ENCODE peak calls at places on chromosomes 4 and X, in seven cellular contexts. L, B, H, A, G, P and M are unnamed samples.

GRCh38 chrX:31550169-31550568 is 478.3 kb upstream of the FTHL17 start:
- DNase-seq in B (no peak), H (no peak), P (no peak), L (no peak), G (no peak), A (no peak), M (no peak)

GRCh38 chrX:42102586-42103282 is 179.4 kb upstream of the CASK start:
- DNase-seq in B (no peak), H (no peak), P (no peak), L (no peak), G (no peak), A (no peak), M (no peak)

GRCh38 chr4:182143086-182143821 is 99.9 kb upstream of the TENM3 start:
- DNase-seq in P (no peak), A (no peak), B (no peak), H (no peak), G (no peak), L (no peak), M (no peak)

GRCh38 chrX:2484721-2485459 is 15.9 kb downstream of the DHRSX start:
- DNase-seq in A (no peak), L (no peak), P (no peak), H (no peak), G (no peak), B (no peak), M (no peak)

GRCh38 chr4:173188648-173189047 is 20.0 kb downstream of the GALNT7 start:
- DNase-seq in P (no peak), L (no peak), H (no peak), G (no peak), B (no peak), A (no peak), M (no peak)

GRCh38 chr4:181685461-181685860 is 557.7 kb upstream of the TENM3 start:
- DNase-seq in L (no peak), A (no peak), B (no peak), H (no peak), P (no peak), G (no peak), M (no peak)

GRCh38 chrX:20372533-20372932 is 105.8 kb upstream of the RPS6KA3 start:
- DNase-seq in P (no peak), G (no peak), H (no peak), A (no peak), B (no peak), L (no peak), M (no peak)

GRCh38 chr4:20809796-20810195 is 109.5 kb downstream of the PACRGL start:
- DNase-seq in P (peak), B (no peak), L (no peak), A (no peak), H (peak), G (no peak), M (peak)

GRCh38 chr4:103137446-103137827 is 37.8 kb upstream of the BDH2 start:
- DNase-seq in H (no peak), P (no peak), B (no peak), G (no peak), A (no peak), L (no peak), M (no peak)

GRCh38 chr4:155966171-155966570 is 12.5 kb upstream of the CTSO start:
- DNase-seq in G (no peak), L (no peak), P (no peak), H (no peak), A (no peak), B (no peak), M (no peak)
- H3K9ac ChIP-seq in G (no peak), L (no peak), P (no peak), H (no peak), A (no peak), B (no peak), M (no peak)

GRCh38 chrX:104662694-104663093 is 96.7 kb downstream of the IL1RAPL2 start:
- DNase-seq in B (no peak), H (no peak), G (no peak), L (no peak), A (no peak), P (no peak), M (no peak)

GRCh38 chrX:104660092-104660491 is 94.1 kb downstream of the IL1RAPL2 start:
- DNase-seq in H (no peak), G (no peak), P (no peak), A (no peak), B (no peak), L (no peak), M (no peak)

DNA sequence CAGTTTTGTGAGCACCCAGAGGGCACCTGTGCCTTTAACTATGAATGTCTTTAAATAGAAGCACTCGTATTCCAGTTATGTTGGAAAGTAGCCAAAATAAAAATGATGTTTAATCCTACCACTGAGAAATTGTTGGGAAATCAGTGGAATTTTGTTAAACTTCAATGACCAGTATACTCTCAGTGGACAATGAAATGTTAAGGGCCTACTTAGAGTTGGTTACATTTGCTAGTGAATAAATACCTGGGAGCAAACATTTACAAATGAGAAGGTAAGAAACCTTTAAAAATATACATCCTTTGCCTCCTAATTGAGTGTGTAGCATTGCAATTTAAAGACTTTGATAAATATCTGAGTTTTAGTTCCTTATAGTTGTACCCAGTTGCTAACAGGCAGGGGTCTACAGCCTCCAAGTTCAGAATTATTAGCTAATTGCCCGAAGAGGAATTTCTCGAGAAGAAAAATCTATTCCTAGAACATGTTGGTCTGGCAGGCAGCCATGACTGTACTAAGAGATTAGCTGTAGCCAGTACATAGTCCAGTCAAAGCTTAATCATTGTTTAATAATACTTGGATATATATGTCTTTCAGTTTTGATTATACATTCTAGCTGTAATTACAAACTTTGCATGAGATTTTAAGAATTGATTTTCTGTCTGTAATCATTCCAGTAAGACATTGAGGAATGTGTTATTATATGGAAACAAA is 93.2 kb downstream of the IL1RAPL2 start:
- DNase-seq in H (no peak), A (no peak), B (no peak), L (no peak), G (no peak), P (no peak), M (no peak)
- TF ChIP-seq YY1 in H (no peak), A (no peak), B (no peak), L (no peak), G (no peak), P (no peak), M (no peak)

GRCh38 chr4:115871596-115871995 is 758.2 kb upstream of the NDST4 start:
- DNase-seq in L (no peak), B (no peak), P (no peak), G (no peak), H (no peak), A (no peak), M (no peak)
- H3K9ac ChIP-seq in L (no peak), B (no peak), P (no peak), G (no peak), H (no peak), A (no peak), M (no peak)

DNA sequence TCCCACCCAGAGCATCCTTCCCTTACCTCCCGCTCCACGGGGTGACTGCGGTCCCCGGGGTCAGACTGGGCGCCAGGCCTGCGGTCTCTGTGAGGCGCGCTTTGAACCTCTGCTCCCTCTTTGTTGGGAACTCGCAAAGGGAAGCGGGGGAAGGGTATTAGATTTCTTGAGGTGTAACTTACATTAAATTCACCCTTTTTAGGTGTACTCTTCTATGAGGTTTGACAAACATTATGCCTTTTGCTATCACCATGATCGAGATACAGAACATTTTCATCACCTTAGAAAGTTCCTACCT is 569 bp downstream of the DCK start:
- DNase-seq in P (peak), A (no peak), H (no peak), B (peak), G (no peak), L (no peak), M (no peak)
- TF ChIP-seq YY1 in P (no peak), A (no peak), H (no peak), B (no peak), G (no peak), L (no peak), M (no peak)

DNA sequence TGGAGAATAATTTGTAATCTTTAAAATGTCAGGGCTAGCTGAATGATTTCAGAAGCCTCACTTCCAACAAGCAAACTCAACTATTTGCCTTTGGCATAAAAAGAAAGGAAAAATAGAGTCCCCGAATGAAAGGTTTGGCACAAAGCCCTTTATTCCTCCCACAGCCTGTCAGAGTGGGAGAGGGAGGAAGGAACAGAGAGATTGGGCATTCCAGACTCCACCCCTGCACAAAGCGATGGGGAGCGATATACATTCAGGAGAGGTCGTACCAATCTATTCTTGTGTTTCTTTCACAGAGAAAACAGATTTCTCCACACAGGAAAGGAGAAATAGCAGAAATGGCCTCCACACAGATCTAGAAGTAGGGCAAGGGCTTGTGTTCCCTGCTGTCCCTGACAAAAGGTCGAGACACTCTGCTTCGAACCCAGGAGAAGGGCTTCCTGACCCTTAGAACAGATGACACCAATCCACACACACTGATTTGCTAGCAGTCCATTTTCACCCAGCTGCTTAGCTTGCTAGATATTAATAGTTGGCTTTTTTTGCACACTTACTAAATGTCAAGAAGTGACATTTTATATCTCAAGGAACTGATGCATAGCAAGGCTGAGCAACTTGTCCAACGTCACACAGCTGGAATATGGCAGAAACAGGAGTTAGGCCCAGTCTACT is 197.4 kb downstream of the MAML3 start:
- DNase-seq in G (no peak), L (no peak), H (no peak), B (no peak), P (no peak), A (no peak), M (no peak)
- H3K9ac ChIP-seq in G (no peak), L (no peak), H (no peak), B (no peak), P (no peak), A (no peak), M (no peak)

DNA sequence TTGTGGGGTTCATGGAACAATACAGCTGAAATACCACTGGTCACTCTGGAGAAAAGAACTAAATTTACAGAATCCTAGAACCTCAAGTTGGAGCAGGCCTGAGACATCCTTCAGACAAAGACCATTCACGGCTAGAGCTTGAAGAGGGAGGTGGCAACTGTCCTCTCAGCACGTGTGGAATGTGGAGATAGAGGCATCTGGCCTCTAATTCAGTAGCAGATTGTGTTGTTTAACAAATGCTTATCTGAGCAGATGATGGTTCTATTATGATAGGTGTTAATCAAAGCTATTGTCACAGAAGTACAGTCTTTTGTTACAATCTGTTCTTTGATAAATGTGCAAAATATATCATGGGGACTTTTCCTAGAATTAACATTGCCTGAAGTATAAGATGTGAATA is 121.7 kb upstream of the KCNIP4 start:
- DNase-seq in G (no peak), P (no peak), A (no peak), B (no peak), L (no peak), H (no peak), M (no peak)
- TF ChIP-seq YY1 in G (no peak), P (no peak), A (no peak), B (no peak), L (no peak), H (no peak), M (no peak)

DNA sequence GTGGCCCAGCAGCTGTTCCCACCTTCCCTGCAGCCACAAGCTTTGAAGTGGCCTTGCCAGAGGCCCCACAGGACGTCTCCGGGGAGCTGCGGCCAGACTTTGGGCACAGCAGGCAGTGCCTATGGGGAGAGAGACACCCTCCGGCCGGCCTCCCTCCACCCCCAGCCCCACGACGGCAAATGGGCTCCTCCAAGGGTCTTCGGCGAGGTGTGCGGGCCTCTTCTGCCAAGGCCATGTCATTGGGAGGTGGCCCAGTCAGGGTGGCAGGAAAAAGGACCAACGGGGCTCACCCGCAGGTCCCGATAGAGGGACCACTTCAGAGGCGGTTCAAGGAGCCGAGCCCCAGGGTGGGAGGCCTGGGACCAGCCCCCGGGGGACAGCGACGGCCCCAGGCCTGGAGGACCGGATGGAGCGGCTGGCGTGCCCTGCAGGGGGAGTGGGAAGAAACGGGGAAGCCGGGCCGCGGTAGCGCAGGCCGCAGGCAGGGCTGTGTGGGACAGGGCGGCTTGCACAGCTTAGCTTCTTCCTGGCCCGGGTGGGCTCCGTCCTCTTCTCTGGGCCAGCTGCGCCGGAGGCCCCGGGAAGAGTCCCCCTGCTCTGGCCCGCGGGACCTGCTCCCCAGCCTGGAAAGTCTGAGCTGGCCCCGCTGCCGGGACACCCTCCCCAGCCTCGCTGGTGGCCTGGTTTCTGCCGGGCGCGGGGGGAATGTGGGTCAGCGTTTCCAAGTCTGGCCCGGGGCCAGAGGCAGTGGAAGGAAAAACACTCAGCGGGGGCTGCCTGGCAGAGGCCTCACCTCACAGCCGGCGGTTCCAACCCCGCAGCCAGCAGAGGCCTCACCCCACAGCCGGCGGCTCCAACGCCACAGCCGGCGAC is 21.9 kb upstream of the SPON2 start:
- DNase-seq in B (no peak), A (peak), L (peak), P (no peak), G (no peak), H (no peak), M (no peak)
- H3K9ac ChIP-seq in B (no peak), A (peak), L (no peak), P (no peak), G (no peak), H (no peak), M (peak)